ENCODE peak calls at places on chromosome X, in six cellular contexts. One of them, this sample, is unnamed.

GRCh38 chrX:31132803-31133202 is 61.0 kb upstream of the FTHL17 start:
- DNase-seq in head of caudate nucleus: peak; percentile 1
- DNase-seq in AG08396: no peak
- DNase-seq in NCI-H1694: no peak
- DNase-seq in SK-N-SH: no peak
- DNase-seq in progenitor cell of endocrine pancreas: no peak
- DNase-seq in this sample: peak; percentile 32

GRCh38 chrX:134649770-134650169 is 8.5 kb downstream of the PLAC1 start:
- DNase-seq in head of caudate nucleus: no peak
- DNase-seq in AG08396: no peak
- DNase-seq in NCI-H1694: no peak
- DNase-seq in SK-N-SH: no peak
- DNase-seq in progenitor cell of endocrine pancreas: no peak
- DNase-seq in this sample: no peak

GRCh38 chrX:35285289-35285962 is 342.8 kb downstream of the FAM47B start:
- DNase-seq in head of caudate nucleus: no peak
- DNase-seq in AG08396: no peak
- DNase-seq in NCI-H1694: no peak
- DNase-seq in SK-N-SH: no peak
- DNase-seq in progenitor cell of endocrine pancreas: no peak
- DNase-seq in this sample: no peak

GRCh38 chrX:149541521-149542047 is 772 bp downstream of the EOLA1 start:
- DNase-seq in head of caudate nucleus: no peak
- DNase-seq in AG08396: no peak
- DNase-seq in NCI-H1694: no peak
- DNase-seq in SK-N-SH: no peak
- DNase-seq in progenitor cell of endocrine pancreas: no peak
- DNase-seq in this sample: no peak

GRCh38 chrX:134537179-134537945 is 77.4 kb downstream of the HPRT1 start:
- DNase-seq in head of caudate nucleus: no peak
- DNase-seq in AG08396: peak; percentile 69
- DNase-seq in NCI-H1694: no peak
- DNase-seq in SK-N-SH: no peak
- DNase-seq in progenitor cell of endocrine pancreas: no peak
- DNase-seq in this sample: no peak

GRCh38 chrX:43881410-43882293 is 598 bp downstream of the MAOB start:
- DNase-seq in head of caudate nucleus: no peak
- DNase-seq in AG08396: no peak
- DNase-seq in NCI-H1694: no peak
- DNase-seq in SK-N-SH: peak; percentile 17
- DNase-seq in progenitor cell of endocrine pancreas: peak; percentile 12
- DNase-seq in this sample: no peak

GRCh38 chrX:107706309-107706708 is 69.3 kb downstream of the TSC22D3 start:
- DNase-seq in head of caudate nucleus: no peak
- DNase-seq in AG08396: no peak
- DNase-seq in NCI-H1694: no peak
- DNase-seq in SK-N-SH: no peak
- DNase-seq in progenitor cell of endocrine pancreas: no peak
- DNase-seq in this sample: no peak

GRCh38 chrX:72269671-72270251 is 7.3 kb downstream of the RPS4X start:
- DNase-seq in head of caudate nucleus: no peak
- DNase-seq in AG08396: no peak
- DNase-seq in NCI-H1694: no peak
- DNase-seq in SK-N-SH: no peak
- DNase-seq in progenitor cell of endocrine pancreas: no peak
- DNase-seq in this sample: no peak

GRCh38 chrX:129876734-129877395 is 29.1 kb upstream of the UTP14A start:
- DNase-seq in head of caudate nucleus: no peak
- DNase-seq in AG08396: peak; percentile 23
- DNase-seq in NCI-H1694: no peak
- DNase-seq in SK-N-SH: no peak
- DNase-seq in progenitor cell of endocrine pancreas: no peak
- DNase-seq in this sample: no peak

GRCh38 chrX:107632291-107632690 is 4.0 kb downstream of the PRPS1 start:
- DNase-seq in head of caudate nucleus: no peak
- DNase-seq in AG08396: no peak
- DNase-seq in NCI-H1694: no peak
- DNase-seq in SK-N-SH: no peak
- DNase-seq in progenitor cell of endocrine pancreas: no peak
- DNase-seq in this sample: no peak

This sample was measured in putamen.